ENCODE peak calls at places on chromosomes 13 and 19, in seven cellular contexts. C is neural progenitor cell, W is OCI-LY7, S is right lobe of liver, Q is cardiac fibroblast, Y is lower leg skin, K is heart left ventricle. U is an unnamed sample.

GRCh38 chr13:21060063-21060826 is 1.1 kb downstream of the LATS2 start:
- DNase-seq in C (peak), W (no peak), S (peak), Q (peak), Y (no peak), K (peak), U (no peak)

GRCh38 chr13:36131215-36131930 is at the start of gene DCLK1:
- DNase-seq in C (peak), W (no peak), S (no peak), Q (peak), Y (peak), K (peak), U (peak)

GRCh38 chr13:99903140-99903539 is 68.4 kb downstream of the ZIC5 start:
- DNase-seq in C (no peak), W (no peak), S (no peak), Q (no peak), Y (no peak), K (no peak), U (no peak)

GRCh38 chr13:35283856-35284255 is 192.6 kb downstream of the MAB21L1 start:
- DNase-seq in C (no peak), W (no peak), S (no peak), Q (peak), Y (no peak), K (no peak), U (no peak)

GRCh38 chr19:45470147-45471081 is 2.6 kb downstream of the FOSB start:
- DNase-seq in C (no peak), W (no peak), S (no peak), Q (peak), Y (no peak), K (no peak), U (no peak)

GRCh38 chr13:44854264-44855060 is 134.8 kb downstream of the NUFIP1 start:
- DNase-seq in C (peak), W (no peak), S (no peak), Q (no peak), Y (no peak), K (peak), U (no peak)

GRCh38 chr19:44960906-44961734 is 5.9 kb downstream of the CLPTM1 start:
- DNase-seq in C (no peak), W (peak), S (no peak), Q (no peak), Y (no peak), K (no peak), U (no peak)

GRCh38 chr19:18379803-18380747 is 5.9 kb upstream of the GDF15 start:
- DNase-seq in C (no peak), W (no peak), S (peak), Q (peak), Y (peak), K (peak), U (peak)

DNA sequence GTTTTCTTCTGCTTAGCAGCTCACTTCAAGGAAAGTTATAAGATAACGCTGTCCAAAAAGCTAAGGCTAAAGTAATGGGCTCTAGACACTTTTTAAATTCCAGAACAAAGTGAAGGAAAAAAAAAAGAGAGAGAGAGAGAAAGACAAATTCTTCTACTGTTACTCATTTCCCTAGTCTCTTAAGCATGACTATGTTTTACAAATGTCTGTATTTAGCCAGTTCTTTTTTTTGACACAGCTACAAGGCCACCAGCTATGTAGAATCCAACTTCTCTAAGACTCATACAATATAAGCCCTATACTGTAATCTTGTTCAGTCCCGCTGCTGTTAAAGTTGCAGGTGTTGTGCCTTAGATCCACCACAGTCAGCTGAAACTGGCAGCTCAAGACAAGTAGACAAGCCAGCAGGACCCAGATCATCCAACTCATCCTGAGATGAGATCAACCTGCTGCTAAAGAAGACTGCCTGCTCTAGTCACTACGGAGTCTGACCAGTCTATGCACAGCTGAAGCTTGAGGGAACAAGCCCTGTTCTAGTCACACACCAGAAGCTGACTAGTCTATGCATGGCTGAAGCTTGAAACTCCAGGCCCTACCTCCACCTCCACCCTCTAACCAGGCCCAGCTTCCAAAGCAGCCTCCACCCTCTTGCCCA is 10.3 kb upstream of the ZNF83 start:
- DNase-seq in C (no peak), W (no peak), S (no peak), Q (peak), Y (no peak), K (no peak), U (no peak)
- H3K4me3 ChIP-seq in C (no peak), W (no peak), S (no peak), Q (no peak), Y (no peak), K (no peak), U (no peak)

GRCh38 chr19:52366414-52366824 is 3.3 kb upstream of the ZNF880 start:
- DNase-seq in C (no peak), W (no peak), S (no peak), Q (no peak), Y (no peak), K (no peak), U (no peak)
- TF ChIP-seq CTCF in C (no peak), W (no peak), S (no peak), Q (no peak), Y (no peak), K (no peak), U (no peak)

GRCh38 chr19:1169921-1170885 is 3.9 kb downstream of the SBNO2 start:
- DNase-seq in C (no peak), W (no peak), S (no peak), Q (peak), Y (no peak), K (no peak), U (peak)

GRCh38 chr19:1168877-1169791 is 4.9 kb downstream of the SBNO2 start:
- DNase-seq in C (no peak), W (no peak), S (peak), Q (peak), Y (no peak), K (peak), U (peak)

GRCh38 chr19:1171755-1172352 is 2.2 kb downstream of the SBNO2 start:
- DNase-seq in C (peak), W (no peak), S (no peak), Q (peak), Y (no peak), K (no peak), U (no peak)

GRCh38 chr19:1172353-1173159 is 1.5 kb downstream of the SBNO2 start:
- DNase-seq in C (peak), W (no peak), S (peak), Q (peak), Y (no peak), K (no peak), U (peak)

DNA sequence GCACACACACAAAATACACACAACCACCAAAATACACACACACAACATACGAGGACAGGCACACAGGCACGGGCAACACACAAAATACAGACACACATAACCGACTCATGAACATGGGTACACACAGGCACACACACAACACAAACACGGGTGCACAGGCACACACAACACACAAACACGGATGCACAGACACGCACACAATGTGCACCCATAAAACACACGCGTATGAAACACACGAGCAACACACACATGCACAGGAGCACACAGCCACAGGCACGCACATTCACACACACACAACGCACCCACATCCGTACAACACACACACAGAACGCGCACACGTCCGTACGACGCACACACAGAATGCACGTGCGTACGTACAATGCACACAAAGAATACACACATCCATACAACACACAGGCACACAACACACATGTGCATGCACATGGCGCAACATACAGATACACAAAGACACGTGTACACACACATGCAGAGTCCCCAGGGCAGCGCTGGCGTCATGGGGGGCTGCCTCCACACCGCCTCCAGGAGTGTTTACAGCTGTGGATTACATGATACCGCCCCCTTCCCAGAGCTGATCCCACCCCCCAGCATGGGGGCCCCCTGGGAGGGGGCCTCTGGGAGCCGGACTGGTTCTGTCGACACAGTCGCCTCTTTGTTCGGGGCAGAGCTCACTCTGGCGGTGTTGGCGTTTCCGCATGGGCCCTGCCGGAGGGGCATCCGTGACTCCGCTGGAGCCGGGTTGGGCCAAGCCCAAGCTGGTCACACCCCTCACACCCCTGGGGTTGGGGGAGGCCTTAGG is 2.9 kb downstream of the SBNO2 start:
- DNase-seq in C (peak), W (no peak), S (no peak), Q (no peak), Y (no peak), K (no peak), U (peak)
- H3K4me3 ChIP-seq in C (peak), W (no peak), S (no peak), Q (peak), Y (no peak), K (no peak), U (peak)

GRCh38 chr19:55407625-55408319 is at the start of gene UBE2S:
- DNase-seq in C (peak), W (peak), S (peak), Q (peak), Y (peak), K (peak), U (peak)

GRCh38 chr19:55406091-55406868 is 1.3 kb downstream of the UBE2S start:
- DNase-seq in C (no peak), W (peak), S (no peak), Q (no peak), Y (no peak), K (no peak), U (no peak)

GRCh38 chr19:55405638-55406037 is 1.9 kb downstream of the UBE2S start:
- DNase-seq in C (no peak), W (no peak), S (no peak), Q (no peak), Y (no peak), K (no peak), U (no peak)

GRCh38 chr19:55408320-55408836 is 790 bp upstream of the UBE2S start:
- DNase-seq in C (no peak), W (no peak), S (no peak), Q (no peak), Y (no peak), K (no peak), U (no peak)

DNA sequence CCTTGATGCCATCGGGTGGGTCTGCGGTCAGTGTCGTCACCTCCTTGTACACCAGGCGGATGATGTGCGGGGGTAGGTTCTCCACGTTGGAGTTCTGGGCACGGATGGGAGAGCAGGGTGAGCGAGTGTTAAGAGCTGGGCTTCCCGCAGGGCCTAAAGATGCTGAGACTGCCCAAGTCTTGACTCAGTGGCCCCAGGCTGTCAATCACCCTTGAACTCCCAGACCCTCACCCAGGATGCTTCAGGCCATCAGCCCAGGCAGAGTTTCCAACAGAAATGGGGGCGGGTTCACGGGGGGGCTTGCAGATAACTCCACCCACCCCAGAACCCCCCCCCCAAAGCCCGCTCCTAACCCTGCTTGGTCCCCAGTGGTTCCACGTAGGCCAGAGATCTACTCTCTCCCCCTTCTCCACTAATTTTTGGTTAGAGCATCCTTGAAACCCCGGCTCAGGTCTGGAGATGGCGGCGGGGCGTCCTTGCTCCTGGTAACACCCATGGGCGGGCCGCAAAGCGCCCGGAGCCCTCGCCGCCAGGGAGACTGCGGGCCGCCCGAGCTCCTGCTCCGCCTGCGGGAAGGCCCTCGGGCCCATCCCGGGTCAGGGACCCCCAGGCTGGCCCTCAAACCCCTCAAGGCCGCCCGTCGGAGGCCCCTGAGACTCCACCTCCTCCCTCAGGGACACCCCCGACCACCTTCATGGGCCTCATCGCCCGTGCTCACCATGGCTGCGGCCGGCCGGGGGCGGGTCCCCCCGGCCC is 541 bp downstream of the UBE2S start:
- DNase-seq in C (peak), W (peak), S (peak), Q (peak), Y (no peak), K (no peak), U (peak)
- TF ChIP-seq CTCF in C (no peak), W (no peak), S (no peak), Q (no peak), Y (no peak), K (no peak), U (no peak)

DNA sequence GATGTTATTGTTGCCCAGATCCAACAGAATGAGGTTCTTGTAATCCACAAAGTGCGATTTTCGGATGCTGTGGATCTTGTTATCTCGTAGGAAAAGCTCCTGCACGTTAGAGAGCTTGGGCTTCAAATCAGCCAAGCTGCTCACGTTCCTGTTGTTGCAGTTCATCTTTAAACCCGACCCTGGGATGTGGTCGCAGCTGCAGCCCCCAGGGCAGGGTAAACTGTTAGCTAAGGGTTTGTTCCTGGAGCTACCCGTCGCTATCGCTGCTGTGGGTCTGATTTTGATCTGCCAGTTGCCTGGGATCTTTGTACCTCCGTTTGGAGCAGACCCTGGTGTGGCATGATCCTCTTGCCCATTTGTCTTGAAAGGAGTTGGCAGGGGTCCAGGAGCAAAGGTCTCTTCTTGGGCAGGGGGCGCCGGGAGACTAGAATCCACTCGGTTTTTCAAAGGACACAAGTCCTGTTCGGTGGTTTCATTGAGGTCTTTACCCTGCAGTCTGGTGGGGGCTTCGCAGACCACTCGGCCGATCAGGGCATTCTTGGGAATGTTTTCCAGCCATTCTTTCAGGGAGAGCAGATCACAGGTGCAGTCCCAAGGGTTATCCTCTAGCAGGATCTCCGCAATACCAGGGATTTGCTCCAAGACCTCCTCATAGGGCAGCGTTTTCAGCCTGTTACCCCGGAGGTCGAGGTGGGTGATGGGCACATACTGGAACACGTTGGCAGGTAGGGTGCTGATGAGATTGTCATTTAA is 1.8 kb downstream of the SLITRK1 start:
- DNase-seq in C (peak), W (no peak), S (no peak), Q (no peak), Y (no peak), K (no peak), U (no peak)
- H3K4me3 ChIP-seq in C (peak), W (no peak), S (no peak), Q (no peak), Y (no peak), K (no peak), U (no peak)

GRCh38 chr19:43429395-43429794 is 14.7 kb downstream of the TEX101 start:
- DNase-seq in C (no peak), W (no peak), S (no peak), Q (no peak), Y (no peak), K (no peak), U (no peak)

GRCh38 chr19:43433689-43434088 is 19.0 kb downstream of the TEX101 start:
- DNase-seq in C (no peak), W (no peak), S (no peak), Q (no peak), Y (no peak), K (no peak), U (no peak)

GRCh38 chr19:43432866-43433673 is 18.4 kb downstream of the TEX101 start:
- DNase-seq in C (peak), W (peak), S (peak), Q (peak), Y (peak), K (peak), U (no peak)

GRCh38 chr19:43430142-43430710 is 15.5 kb downstream of the TEX101 start:
- DNase-seq in C (no peak), W (no peak), S (no peak), Q (peak), Y (no peak), K (no peak), U (no peak)

GRCh38 chr19:43430976-43431375 is 16.3 kb downstream of the TEX101 start:
- DNase-seq in C (no peak), W (no peak), S (no peak), Q (no peak), Y (no peak), K (no peak), U (no peak)
- TF ChIP-seq CTCF in C (no peak), W (no peak), S (no peak), Q (no peak), Y (no peak), K (no peak), U (no peak)

GRCh38 chr13:110266431-110266809 is 40.5 kb downstream of the COL4A1 start:
- DNase-seq in C (no peak), W (no peak), S (no peak), Q (no peak), Y (no peak), K (no peak), U (no peak)
- H3K4me3 ChIP-seq in C (no peak), W (no peak), S (no peak), Q (no peak), Y (no peak), K (no peak), U (peak)

GRCh38 chr13:48580886-48581285 is 48.0 kb upstream of the RCBTB2 start:
- DNase-seq in C (no peak), W (no peak), S (no peak), Q (no peak), Y (no peak), K (no peak), U (no peak)

GRCh38 chr13:48579167-48579918 is 46.5 kb upstream of the RCBTB2 start:
- DNase-seq in C (no peak), W (peak), S (no peak), Q (no peak), Y (no peak), K (no peak), U (no peak)

GRCh38 chr13:48578516-48579166 is 45.8 kb upstream of the RCBTB2 start:
- DNase-seq in C (no peak), W (peak), S (no peak), Q (no peak), Y (no peak), K (no peak), U (no peak)

GRCh38 chr13:48582086-48582485 is 49.2 kb upstream of the RCBTB2 start:
- DNase-seq in C (no peak), W (no peak), S (no peak), Q (no peak), Y (no peak), K (no peak), U (no peak)

GRCh38 chr13:48580185-48580803 is 47.4 kb upstream of the RCBTB2 start:
- DNase-seq in C (peak), W (peak), S (no peak), Q (peak), Y (peak), K (no peak), U (no peak)
- TF ChIP-seq CTCF in C (peak), W (peak), S (peak), Q (peak), Y (no peak), K (peak), U (peak)

GRCh38 chr13:73365240-73365639 is 306.4 kb downstream of the KLF5 start:
- DNase-seq in C (no peak), W (no peak), S (no peak), Q (no peak), Y (no peak), K (no peak), U (no peak)
- H3K4me3 ChIP-seq in C (no peak), W (no peak), S (no peak), Q (no peak), Y (no peak), K (no peak), U (no peak)

GRCh38 chr19:1221141-1221903 is 15.7 kb downstream of the STK11 start:
- DNase-seq in C (peak), W (no peak), S (peak), Q (peak), Y (no peak), K (peak), U (no peak)

GRCh38 chr19:1221904-1222255 is 15.9 kb downstream of the CBARP start:
- DNase-seq in C (no peak), W (no peak), S (no peak), Q (no peak), Y (no peak), K (no peak), U (no peak)

GRCh38 chr19:1219786-1220451 is 14.3 kb downstream of the STK11 start:
- DNase-seq in C (no peak), W (no peak), S (no peak), Q (no peak), Y (no peak), K (peak), U (no peak)

GRCh38 chr19:1218751-1219567 is 13.4 kb downstream of the STK11 start:
- DNase-seq in C (no peak), W (no peak), S (no peak), Q (no peak), Y (no peak), K (peak), U (no peak)

GRCh38 chr19:1220452-1221037 is 15.0 kb downstream of the STK11 start:
- DNase-seq in C (no peak), W (peak), S (no peak), Q (no peak), Y (no peak), K (peak), U (no peak)
- TF ChIP-seq CTCF in C (no peak), W (peak), S (no peak), Q (peak), Y (no peak), K (no peak), U (no peak)

U was measured in suprapubic skin.